ENCODE peak calls at places on chromosome 19, in six cellular contexts. E, R, M, W, F and L are unnamed samples.

GRCh38 chr19:47228168-47228936 is 2.6 kb downstream of the BBC3 start:
- DNase-seq in E (peak), R (peak), M (peak), W (no peak), F (no peak), L (peak)

GRCh38 chr19:6062274-6062673 is 48.0 kb downstream of the RFX2 start:
- DNase-seq in E (no peak), R (peak), M (no peak), W (no peak), F (no peak), L (no peak)

GRCh38 chr19:50777830-50778303 is 7.6 kb downstream of the GPR32 start:
- DNase-seq in E (peak), R (peak), M (no peak), W (no peak), F (no peak), L (peak)

GRCh38 chr19:33500586-33500985 is 21.0 kb downstream of the PEPD start:
- DNase-seq in E (no peak), R (no peak), M (no peak), W (no peak), F (no peak), L (no peak)

GRCh38 chr19:39805120-39805519 is 26.5 kb downstream of the LEUTX start:
- DNase-seq in E (peak), R (no peak), M (no peak), W (no peak), F (no peak), L (no peak)

GRCh38 chr19:31349160-31349881 is at the start of gene TSHZ3:
- DNase-seq in E (peak), R (peak), M (peak), W (no peak), F (no peak), L (peak)

GRCh38 chr19:13286195-13286985 is 136.2 kb downstream of the IER2 start:
- DNase-seq in E (no peak), R (no peak), M (no peak), W (no peak), F (no peak), L (no peak)

GRCh38 chr19:13262450-13262849 is 112.2 kb downstream of the IER2 start:
- DNase-seq in E (peak), R (peak), M (peak), W (no peak), F (no peak), L (no peak)

GRCh38 chr19:47253467-47253881 is 2.9 kb upstream of the CCDC9 start:
- DNase-seq in E (peak), R (peak), M (peak), W (no peak), F (no peak), L (no peak)

DNA sequence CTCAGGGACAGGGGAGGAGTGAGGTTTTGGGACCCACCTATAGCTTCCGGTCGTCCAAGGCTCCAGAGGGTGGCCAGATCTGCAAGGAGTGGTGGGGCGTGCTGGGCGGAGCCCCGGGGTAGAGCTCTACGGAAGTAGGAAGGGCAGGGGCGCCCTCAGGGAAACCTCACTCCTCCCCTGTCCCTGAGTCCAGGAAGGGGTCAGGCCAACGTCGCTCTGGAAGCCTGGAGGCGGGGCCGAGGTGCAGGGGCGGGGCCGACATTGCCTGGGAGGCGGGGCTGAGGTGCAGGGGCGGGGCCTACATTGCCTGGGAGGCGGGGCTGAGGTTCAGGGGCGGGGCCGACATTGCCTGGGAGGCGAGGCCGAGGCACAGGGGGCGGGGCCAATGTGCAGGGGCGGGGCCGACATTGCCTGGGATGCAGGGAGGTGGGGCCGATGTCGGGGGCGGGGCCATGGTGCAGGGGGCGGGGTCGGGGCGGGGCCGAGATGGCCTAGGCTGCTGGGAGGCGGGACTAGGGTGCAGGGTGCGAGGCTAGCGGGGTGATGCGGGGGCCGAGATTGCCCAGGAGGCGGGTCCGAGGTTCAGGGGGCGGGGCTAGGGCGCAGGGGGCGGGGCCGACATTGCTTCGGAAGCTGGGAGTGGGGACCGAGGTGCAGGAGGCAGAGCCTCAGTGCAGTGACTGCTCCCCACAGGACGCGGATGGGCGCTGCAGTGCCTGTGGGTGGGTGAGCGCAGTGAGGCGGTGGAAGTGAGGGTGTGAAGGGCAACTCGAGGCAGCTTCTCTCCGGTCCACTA is 4.9 kb upstream of the PALM start:
- DNase-seq in E (peak), R (peak), M (peak), W (peak), F (peak), L (peak)
- H3K14ac ChIP-seq in E (no peak), R (no peak), M (peak), W (no peak), F (no peak), L (no peak)

DNA sequence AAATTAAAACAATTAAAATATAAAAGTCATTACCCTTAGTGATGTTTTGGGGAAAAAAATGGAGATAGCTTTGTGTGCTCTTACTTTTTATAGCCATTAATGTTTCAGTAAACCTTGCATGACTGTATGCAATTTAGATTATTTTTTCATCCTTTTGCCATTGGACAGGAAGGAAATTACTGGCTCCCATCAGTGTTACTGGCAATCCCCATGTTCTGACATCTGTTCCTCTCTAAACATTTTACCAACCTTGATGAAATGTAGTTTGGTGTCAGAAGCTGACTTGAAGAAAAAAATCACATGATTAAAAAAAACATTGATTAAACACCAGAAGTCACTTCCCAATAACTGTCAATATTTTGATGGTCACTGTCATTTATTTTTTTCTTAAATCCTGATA is 52.3 kb upstream of the ZNF536 start:
- DNase-seq in E (no peak), R (no peak), M (no peak), W (no peak), F (no peak), L (no peak)
- H3K14ac ChIP-seq in E (no peak), R (no peak), M (no peak), W (no peak), F (no peak), L (no peak)

GRCh38 chr19:35740108-35740422 is 2.2 kb downstream of the IGFLR1 start:
- DNase-seq in E (no peak), R (no peak), M (no peak), W (no peak), F (no peak), L (no peak)
- H3K14ac ChIP-seq in E (no peak), R (no peak), M (no peak), W (no peak), F (no peak), L (no peak)

GRCh38 chr19:11807099-11807380 is 7.0 kb upstream of the ZNF440 start:
- DNase-seq in E (no peak), R (no peak), M (no peak), W (no peak), F (no peak), L (no peak)
- H3K14ac ChIP-seq in E (no peak), R (no peak), M (no peak), W (no peak), F (no peak), L (no peak)

DNA sequence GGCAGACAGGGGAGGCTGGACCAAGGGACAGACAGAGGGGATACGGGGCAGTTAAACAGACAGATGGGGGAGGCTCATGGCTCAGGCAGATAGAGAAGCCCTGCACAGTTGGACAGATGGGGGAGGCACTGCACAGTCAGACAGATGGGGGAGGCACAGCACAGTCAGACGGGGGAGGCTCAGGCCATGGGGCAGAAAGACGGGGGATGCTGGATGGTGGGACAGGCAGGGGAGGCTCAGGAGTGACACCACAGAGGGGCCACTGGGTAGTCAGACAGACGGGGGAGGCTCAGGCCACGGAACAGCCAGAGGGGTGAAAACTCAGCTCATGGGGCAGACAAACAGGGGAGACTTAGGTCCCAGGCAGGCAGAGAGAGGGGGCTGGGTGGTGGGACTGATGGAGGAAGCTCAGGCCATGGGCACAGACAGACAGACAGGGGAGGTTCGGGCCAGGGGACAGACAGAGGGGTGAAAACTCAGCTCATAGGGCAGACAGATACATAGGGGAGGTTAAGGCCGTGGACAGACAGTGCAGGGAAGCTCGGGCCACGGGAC is 886 bp downstream of the MFSD12 start:
- DNase-seq in E (no peak), R (peak), M (no peak), W (no peak), F (no peak), L (no peak)
- H3K14ac ChIP-seq in E (peak), R (peak), M (peak), W (peak), F (no peak), L (no peak)

DNA sequence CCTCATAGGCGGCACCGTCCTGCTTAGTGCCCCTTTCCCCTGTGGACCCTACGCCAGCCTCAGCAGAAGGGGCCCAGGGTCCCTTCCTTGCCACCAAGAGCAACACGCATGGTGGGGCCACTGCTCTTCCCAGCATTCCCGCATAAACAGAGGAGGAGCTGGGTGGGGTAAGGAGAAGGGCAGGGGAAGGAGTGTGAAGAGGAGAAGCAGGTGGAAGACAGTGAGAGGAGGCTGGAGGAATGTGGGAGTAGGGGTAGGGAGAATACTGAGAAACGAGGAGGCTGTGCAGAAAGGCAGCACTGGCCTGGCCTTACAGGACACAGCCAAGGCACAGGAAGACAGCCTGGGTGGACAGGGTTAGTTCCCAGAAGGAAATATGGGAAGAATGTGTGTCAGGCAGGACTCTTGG is 43.9 kb downstream of the ZNF331 start:
- DNase-seq in E (no peak), R (peak), M (no peak), W (no peak), F (no peak), L (peak)
- H3K14ac ChIP-seq in E (no peak), R (peak), M (no peak), W (no peak), F (no peak), L (peak)

GRCh38 chr19:10315335-10316214 is at the start of gene FDX2:
- DNase-seq in E (peak), R (peak), M (peak), W (peak), F (peak), L (peak)
- H3K14ac ChIP-seq in E (peak), R (peak), M (peak), W (no peak), F (no peak), L (no peak)

GRCh38 chr19:7870571-7871279 is 3.5 kb downstream of the PRR36 start:
- DNase-seq in E (no peak), R (peak), M (peak), W (peak), F (peak), L (peak)
- H3K14ac ChIP-seq in E (no peak), R (no peak), M (no peak), W (no peak), F (no peak), L (no peak)